ENCODE peak calls at places on chromosomes 4 and X, in ten cellular contexts. One of them, this sample, is unnamed.

GRCh38 chr4:184056877-184057276 is 151.8 kb downstream of the STOX2 start:
- DNase-seq in CD4-positive, alpha-beta memory T cell: no peak
- DNase-seq in neuronal stem cell: no peak
- DNase-seq in IMR-90: no peak
- DNase-seq in PC-3: no peak
- DNase-seq in mesenchymal stem cell: no peak
- DNase-seq in lung: no peak
- DNase-seq in MM.1S: no peak
- DNase-seq in psoas muscle: no peak
- DNase-seq in colonic mucosa: no peak
- DNase-seq in this sample: no peak

GRCh38 chr4:182143822-182144620 is 99.2 kb upstream of the TENM3 start:
- DNase-seq in psoas muscle: no peak
- DNase-seq in mesenchymal stem cell: peak; percentile 18
- DNase-seq in colonic mucosa: no peak
- DNase-seq in lung: no peak
- DNase-seq in CD4-positive, alpha-beta memory T cell: no peak
- DNase-seq in MM.1S: peak; percentile 64
- DNase-seq in IMR-90: peak; percentile 83
- DNase-seq in PC-3: peak; percentile 4
- DNase-seq in neuronal stem cell: peak; percentile 78
- DNase-seq in this sample: no peak

GRCh38 chr4:28948501-28948900 is 1771.7 kb upstream of the PCDH7 start:
- DNase-seq in lung: no peak
- DNase-seq in MM.1S: no peak
- DNase-seq in mesenchymal stem cell: no peak
- DNase-seq in neuronal stem cell: no peak
- DNase-seq in IMR-90: peak; percentile 49
- DNase-seq in psoas muscle: no peak
- DNase-seq in CD4-positive, alpha-beta memory T cell: no peak
- DNase-seq in PC-3: no peak
- DNase-seq in colonic mucosa: no peak
- DNase-seq in this sample: no peak

GRCh38 chr4:92172203-92172602 is 131.6 kb upstream of the GRID2 start:
- DNase-seq in MM.1S: no peak
- DNase-seq in IMR-90: no peak
- DNase-seq in PC-3: peak; percentile 30
- DNase-seq in mesenchymal stem cell: no peak
- DNase-seq in CD4-positive, alpha-beta memory T cell: no peak
- DNase-seq in psoas muscle: no peak
- DNase-seq in lung: no peak
- DNase-seq in neuronal stem cell: no peak
- DNase-seq in colonic mucosa: no peak
- DNase-seq in this sample: no peak

GRCh38 chr4:112098841-112099240 is 46.4 kb upstream of the FAM241A start:
- DNase-seq in IMR-90: no peak
- DNase-seq in neuronal stem cell: no peak
- DNase-seq in lung: no peak
- DNase-seq in MM.1S: no peak
- DNase-seq in CD4-positive, alpha-beta memory T cell: no peak
- DNase-seq in mesenchymal stem cell: no peak
- DNase-seq in PC-3: no peak
- DNase-seq in psoas muscle: no peak
- DNase-seq in colonic mucosa: no peak
- DNase-seq in this sample: no peak

GRCh38 chrX:53695901-53696300 is 9.4 kb upstream of the HUWE1 start:
- DNase-seq in mesenchymal stem cell: no peak
- DNase-seq in colonic mucosa: no peak
- DNase-seq in IMR-90: no peak
- DNase-seq in lung: no peak
- DNase-seq in neuronal stem cell: no peak
- DNase-seq in PC-3: no peak
- DNase-seq in MM.1S: no peak
- DNase-seq in CD4-positive, alpha-beta memory T cell: no peak
- DNase-seq in psoas muscle: no peak
- DNase-seq in this sample: no peak

GRCh38 chr4:163554870-163555465 is 60.5 kb downstream of the TMA16 start:
- DNase-seq in mesenchymal stem cell: peak; percentile 33
- DNase-seq in lung: no peak
- DNase-seq in MM.1S: peak; percentile 23
- DNase-seq in neuronal stem cell: no peak
- DNase-seq in PC-3: peak; percentile 60
- DNase-seq in IMR-90: peak; percentile 32
- DNase-seq in CD4-positive, alpha-beta memory T cell: peak; percentile 40
- DNase-seq in psoas muscle: no peak
- DNase-seq in colonic mucosa: no peak
- DNase-seq in this sample: no peak

GRCh38 chr4:99276454-99276853 is 14.3 kb downstream of the ADH1A start:
- DNase-seq in colonic mucosa: no peak
- DNase-seq in neuronal stem cell: no peak
- DNase-seq in mesenchymal stem cell: no peak
- DNase-seq in psoas muscle: no peak
- DNase-seq in IMR-90: no peak
- DNase-seq in PC-3: no peak
- DNase-seq in lung: no peak
- DNase-seq in MM.1S: no peak
- DNase-seq in CD4-positive, alpha-beta memory T cell: no peak
- DNase-seq in this sample: no peak

GRCh38 chrX:67604979-67605703 is 61.3 kb downstream of the AR start:
- DNase-seq in colonic mucosa: no peak
- DNase-seq in lung: no peak
- DNase-seq in IMR-90: peak; percentile 68
- DNase-seq in psoas muscle: no peak
- DNase-seq in CD4-positive, alpha-beta memory T cell: no peak
- DNase-seq in PC-3: no peak
- DNase-seq in neuronal stem cell: no peak
- DNase-seq in mesenchymal stem cell: peak; percentile 84
- DNase-seq in MM.1S: peak; percentile 73
- DNase-seq in this sample: no peak

GRCh38 chr4:184396001-184396400 is 78.3 kb downstream of the IRF2 start:
- DNase-seq in MM.1S: no peak
- DNase-seq in colonic mucosa: no peak
- DNase-seq in lung: no peak
- DNase-seq in neuronal stem cell: no peak
- DNase-seq in PC-3: no peak
- DNase-seq in CD4-positive, alpha-beta memory T cell: no peak
- DNase-seq in mesenchymal stem cell: peak; percentile 64
- DNase-seq in IMR-90: no peak
- DNase-seq in psoas muscle: peak; percentile 58
- DNase-seq in this sample: no peak

GRCh38 chr4:134544303-134544761 is 342.7 kb upstream of the PABPC4L start:
- DNase-seq in CD4-positive, alpha-beta memory T cell: no peak
- DNase-seq in mesenchymal stem cell: peak; percentile 11
- DNase-seq in MM.1S: no peak
- DNase-seq in colonic mucosa: no peak
- DNase-seq in neuronal stem cell: no peak
- DNase-seq in lung: no peak
- DNase-seq in psoas muscle: no peak
- DNase-seq in IMR-90: no peak
- DNase-seq in PC-3: peak; percentile 47
- DNase-seq in this sample: no peak

DNA sequence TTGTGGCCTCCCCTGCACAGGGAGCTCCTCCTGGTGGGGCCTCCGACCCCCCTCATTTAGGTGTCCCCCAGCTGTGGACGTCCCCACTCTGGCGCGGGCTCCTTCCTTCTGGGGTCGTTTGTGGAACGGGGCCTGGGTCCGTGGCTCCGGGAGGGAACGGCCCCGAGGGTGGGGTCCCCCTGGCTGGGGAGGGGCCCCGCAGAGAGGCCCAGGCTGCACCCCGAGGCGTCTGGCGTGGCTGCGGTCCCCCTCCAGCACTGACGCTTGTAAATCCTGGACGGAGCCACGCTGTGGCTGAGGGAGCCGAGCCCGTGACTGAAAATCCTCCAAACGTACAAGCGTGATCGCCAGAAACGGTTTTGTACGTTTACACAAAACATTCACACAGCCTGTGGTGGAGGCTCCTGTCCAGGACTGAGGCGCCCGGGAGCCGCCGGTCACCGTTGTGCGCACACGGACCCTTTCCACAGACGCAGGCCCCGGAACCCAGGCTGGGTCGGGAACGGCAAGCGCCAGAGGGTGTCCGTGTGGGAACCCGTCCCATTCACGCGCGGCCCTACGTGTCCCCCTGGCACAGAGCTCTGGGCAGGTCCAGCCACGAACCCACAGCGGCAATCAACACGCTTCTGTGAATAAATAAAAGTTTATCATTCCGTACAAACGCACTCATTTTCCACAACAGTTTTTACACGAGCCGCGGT is 15.2 kb upstream of the GTPBP6 start:
- DNase-seq in lung: no peak
- DNase-seq in CD4-positive, alpha-beta memory T cell: no peak
- DNase-seq in mesenchymal stem cell: no peak
- DNase-seq in MM.1S: no peak
- DNase-seq in colonic mucosa: no peak
- DNase-seq in psoas muscle: peak; percentile 43
- DNase-seq in IMR-90: no peak
- DNase-seq in PC-3: no peak
- DNase-seq in neuronal stem cell: no peak
- DNase-seq in this sample: no peak
- H3K36me3 ChIP-seq in lung: peaks cover 24% of the 10 kb centered on the region
- H3K36me3 ChIP-seq in CD4-positive, alpha-beta memory T cell: no peaks in the 10 kb centered on the region
- H3K36me3 ChIP-seq in mesenchymal stem cell: no peaks in the 10 kb centered on the region
- H3K36me3 ChIP-seq in MM.1S: no peaks in the 10 kb centered on the region
- H3K36me3 ChIP-seq in colonic mucosa: no peaks in the 10 kb centered on the region
- H3K36me3 ChIP-seq in psoas muscle: peaks cover 1% of the 10 kb centered on the region
- H3K36me3 ChIP-seq in IMR-90: peaks cover 19% of the 10 kb centered on the region
- H3K36me3 ChIP-seq in PC-3: no peaks in the 10 kb centered on the region
- H3K36me3 ChIP-seq in neuronal stem cell: peaks cover 29% of the 10 kb centered on the region
- H3K36me3 ChIP-seq in this sample: peaks cover 23% of the 10 kb centered on the region

DNA sequence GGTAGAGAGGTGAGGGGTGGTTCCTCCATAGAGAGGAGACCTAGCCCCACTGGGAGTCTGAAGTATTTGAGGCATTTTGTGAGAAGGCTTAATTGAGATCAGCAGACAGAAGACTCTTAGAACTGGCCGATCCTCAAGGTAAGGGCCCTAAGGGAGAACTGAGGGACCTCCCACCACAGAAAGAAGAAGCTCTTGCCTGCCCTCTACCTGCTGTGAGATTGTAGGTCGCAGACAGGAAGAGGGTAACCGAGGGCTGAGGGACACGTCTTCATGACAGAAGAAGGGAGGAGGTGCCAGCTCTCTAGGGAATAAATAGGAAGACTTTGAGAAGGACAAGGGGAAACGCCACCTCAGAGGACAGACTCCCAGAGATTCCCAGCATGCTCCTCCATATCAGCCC is 24.1 kb upstream of the MAGEC1 start:
- DNase-seq in colonic mucosa: no peak
- DNase-seq in mesenchymal stem cell: no peak
- DNase-seq in neuronal stem cell: no peak
- DNase-seq in CD4-positive, alpha-beta memory T cell: no peak
- DNase-seq in PC-3: peak; percentile 32
- DNase-seq in MM.1S: no peak
- DNase-seq in lung: no peak
- DNase-seq in IMR-90: no peak
- DNase-seq in psoas muscle: no peak
- DNase-seq in this sample: no peak
- H3K27ac ChIP-seq in colonic mucosa: no peak overlapping the region
- H3K27ac ChIP-seq in mesenchymal stem cell: no peak overlapping the region
- H3K27ac ChIP-seq in neuronal stem cell: no peak overlapping the region
- H3K27ac ChIP-seq in CD4-positive, alpha-beta memory T cell: no peak overlapping the region
- H3K27ac ChIP-seq in PC-3: no peak overlapping the region
- H3K27ac ChIP-seq in MM.1S: no peak overlapping the region
- H3K27ac ChIP-seq in lung: no peak overlapping the region
- H3K27ac ChIP-seq in IMR-90: no peak overlapping the region
- H3K27ac ChIP-seq in psoas muscle: no peak overlapping the region
- H3K27ac ChIP-seq in this sample: no peak overlapping the region

DNA sequence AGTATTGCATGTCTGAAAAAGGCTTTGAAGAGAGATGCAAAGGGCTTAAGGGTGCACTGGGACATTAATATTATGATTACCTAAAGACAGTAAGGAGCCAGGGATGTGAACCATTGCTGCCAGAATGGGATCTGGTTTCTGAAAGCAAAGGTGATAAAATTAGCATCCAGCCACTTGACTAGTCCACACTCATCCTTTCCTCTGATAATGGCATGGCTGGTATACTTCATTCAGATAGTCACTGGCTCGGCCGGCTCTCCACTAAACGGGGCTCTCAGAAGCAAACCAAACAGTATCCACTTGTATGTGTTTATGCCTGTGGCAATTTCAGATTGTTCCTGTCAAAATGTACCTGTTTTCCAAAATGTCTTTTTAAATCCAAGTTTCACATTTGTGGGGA is 46.4 kb downstream of the MAMLD1 start:
- DNase-seq in IMR-90: no peak
- DNase-seq in colonic mucosa: no peak
- DNase-seq in neuronal stem cell: no peak
- DNase-seq in lung: no peak
- DNase-seq in CD4-positive, alpha-beta memory T cell: no peak
- DNase-seq in mesenchymal stem cell: no peak
- DNase-seq in psoas muscle: no peak
- DNase-seq in PC-3: no peak
- DNase-seq in MM.1S: no peak
- DNase-seq in this sample: no peak
- H3K27me3 ChIP-seq in IMR-90: no peaks in the 10 kb centered on the region
- H3K27me3 ChIP-seq in colonic mucosa: no peaks in the 10 kb centered on the region
- H3K27me3 ChIP-seq in neuronal stem cell: no peaks in the 10 kb centered on the region
- H3K27me3 ChIP-seq in lung: no peaks in the 10 kb centered on the region
- H3K27me3 ChIP-seq in CD4-positive, alpha-beta memory T cell: no peaks in the 10 kb centered on the region
- H3K27me3 ChIP-seq in mesenchymal stem cell: peaks cover 22% of the 10 kb centered on the region
- H3K27me3 ChIP-seq in psoas muscle: no peaks in the 10 kb centered on the region
- H3K27me3 ChIP-seq in PC-3: no peaks in the 10 kb centered on the region
- H3K27me3 ChIP-seq in MM.1S: no peaks in the 10 kb centered on the region
- H3K27me3 ChIP-seq in this sample: no peaks in the 10 kb centered on the region

GRCh38 chr4:37635155-37635554 is 51.0 kb downstream of the RELL1 start:
- DNase-seq in psoas muscle: no peak
- DNase-seq in PC-3: no peak
- DNase-seq in IMR-90: no peak
- DNase-seq in lung: no peak
- DNase-seq in neuronal stem cell: no peak
- DNase-seq in MM.1S: no peak
- DNase-seq in mesenchymal stem cell: no peak
- DNase-seq in CD4-positive, alpha-beta memory T cell: no peak
- DNase-seq in colonic mucosa: no peak
- DNase-seq in this sample: no peak
- H3K36me3 ChIP-seq in psoas muscle: peaks cover 3% of the 10 kb centered on the region
- H3K36me3 ChIP-seq in PC-3: no peaks in the 10 kb centered on the region
- H3K36me3 ChIP-seq in IMR-90: peaks cover 22% of the 10 kb centered on the region
- H3K36me3 ChIP-seq in lung: peaks cover 24% of the 10 kb centered on the region
- H3K36me3 ChIP-seq in neuronal stem cell: peaks cover 6% of the 10 kb centered on the region
- H3K36me3 ChIP-seq in MM.1S: no peaks in the 10 kb centered on the region
- H3K36me3 ChIP-seq in mesenchymal stem cell: peaks cover 27% of the 10 kb centered on the region
- H3K36me3 ChIP-seq in CD4-positive, alpha-beta memory T cell: peaks cover 21% of the 10 kb centered on the region
- H3K36me3 ChIP-seq in colonic mucosa: peaks cover 9% of the 10 kb centered on the region
- H3K36me3 ChIP-seq in this sample: peaks cover 8% of the 10 kb centered on the region